ENCODE peak calls at places on chromosomes 7 and 10, in four cellular contexts. V is NT2/D1, H is HepG2, C is GM12878. K is an unnamed sample.
A peak's percentile ranks its signal among the peaks of the same experiment; 100 is the strongest.

GRCh38 chr7:137943132-137943551 is 58.7 kb downstream of the CREB3L2 start:
- DNase-seq in V (no peak), H (peak; percentile 38), C (no peak), K (no peak)

GRCh38 chr7:150412518-150413247 is 33.6 kb downstream of the ZNF775 start:
- DNase-seq in V (no peak), H (no peak), C (no peak), K (no peak)

GRCh38 chr10:124998624-124999291 is 56.8 kb downstream of the ZRANB1 start:
- DNase-seq in V (no peak), H (no peak), C (no peak), K (no peak)

GRCh38 chr10:74056081-74056818 is 58.3 kb downstream of the VCL start:
- DNase-seq in V (no peak), H (peak; percentile 65), C (peak; percentile 33), K (no peak)

GRCh38 chr7:55522268-55522902 is 49.9 kb downstream of the VOPP1 start:
- DNase-seq in V (no peak), H (no peak), C (no peak), K (no peak)

GRCh38 chr7:132450188-132450587 is 126.1 kb downstream of the PLXNA4 start:
- DNase-seq in V (no peak), H (no peak), C (no peak), K (no peak)

GRCh38 chr10:24618401-24618800 is 105.3 kb downstream of the ARHGAP21 start:
- DNase-seq in V (no peak), H (no peak), C (no peak), K (no peak)

GRCh38 chr7:55092186-55092976 is 73.6 kb downstream of the EGFR start:
- DNase-seq in V (no peak), H (no peak), C (no peak), K (no peak)

GRCh38 chr7:38321515-38321944 is 48.1 kb upstream of the TARP start:
- DNase-seq in V (no peak), H (no peak), C (no peak), K (no peak)

GRCh38 chr10:118349235-118349634 is 7.1 kb upstream of the FAM204A start:
- DNase-seq in V (no peak), H (no peak), C (no peak), K (no peak)

GRCh38 chr7:35424869-35425495 is 171.1 kb upstream of the TBX20 start:
- DNase-seq in V (peak; percentile 60), H (peak; percentile 41), C (no peak), K (peak; percentile 72)

GRCh38 chr10:31000867-31001266 is 30.8 kb downstream of the ZNF438 start:
- DNase-seq in V (no peak), H (no peak), C (no peak), K (no peak)

GRCh38 chr7:20264623-20265022 is 47.4 kb upstream of the MACC1 start:
- DNase-seq in V (no peak), H (no peak), C (no peak), K (no peak)

GRCh38 chr7:68185641-68186040 is 1189.0 kb downstream of the TYW1 start:
- DNase-seq in V (no peak), H (no peak), C (no peak), K (no peak)

GRCh38 chr7:30548762-30549344 is 44.2 kb upstream of the GGCT start:
- DNase-seq in V (peak; percentile 91), H (peak; percentile 78), C (no peak), K (peak; percentile 75)

GRCh38 chr10:97676770-97677581 is 10.1 kb downstream of the AVPI1 start:
- DNase-seq in V (no peak), H (peak; percentile 49), C (no peak), K (peak; percentile 82)

GRCh38 chr10:120514959-120515358 is 57.9 kb downstream of the PLPP4 start:
- DNase-seq in V (no peak), H (no peak), C (no peak), K (no peak)

GRCh38 chr7:157077986-157078644 is 60.6 kb upstream of the UBE3C start:
- DNase-seq in V (no peak), H (no peak), C (no peak), K (no peak)

GRCh38 chr7:157079116-157079515 is 59.6 kb upstream of the UBE3C start:
- DNase-seq in V (no peak), H (no peak), C (no peak), K (no peak)

GRCh38 chr7:157076466-157076865 is 62.3 kb upstream of the UBE3C start:
- DNase-seq in V (no peak), H (no peak), C (no peak), K (no peak)

GRCh38 chr7:157073949-157074624 is 63.6 kb upstream of the MNX1 start:
- DNase-seq in V (no peak), H (no peak), C (no peak), K (no peak)

GRCh38 chr7:157077021-157077420 is 61.7 kb upstream of the UBE3C start:
- DNase-seq in V (no peak), H (no peak), C (no peak), K (no peak)
- TF ChIP-seq SUZ12 in V (no peak), H (no peak), C (no peak), K (no peak)

DNA sequence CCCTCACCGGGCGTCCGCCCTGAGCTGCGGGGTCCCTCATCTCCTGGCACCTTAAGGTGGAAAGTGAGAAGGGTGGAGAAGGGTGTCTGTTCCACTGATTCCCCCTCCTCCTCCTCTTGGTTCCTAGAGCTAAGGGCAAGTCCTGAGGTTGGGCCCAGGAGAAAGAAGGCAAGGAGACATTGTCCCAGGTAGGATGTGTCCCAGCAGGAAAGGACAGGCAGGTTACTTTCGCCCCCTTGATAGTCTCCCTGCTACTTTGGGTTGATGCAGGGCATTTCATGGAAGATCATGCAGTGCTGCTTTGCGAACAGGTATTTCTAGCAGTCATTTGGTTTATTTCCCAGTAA is 582 bp downstream of the STEAP2 start:
- DNase-seq in V (peak; percentile 3), H (no peak), C (no peak), K (no peak)
- TF ChIP-seq SUZ12 in V (no peak), H (no peak), C (no peak), K (no peak)

GRCh38 chr10:7170626-7171322 is 240.1 kb downstream of the SFMBT2 start:
- DNase-seq in V (no peak), H (no peak), C (no peak), K (no peak)

GRCh38 chr10:7165500-7166177 is 245.2 kb downstream of the SFMBT2 start:
- DNase-seq in V (no peak), H (no peak), C (no peak), K (no peak)

GRCh38 chr10:7171825-7172224 is 239.0 kb downstream of the SFMBT2 start:
- DNase-seq in V (no peak), H (no peak), C (no peak), K (no peak)

GRCh38 chr10:7168414-7168813 is 242.4 kb downstream of the SFMBT2 start:
- DNase-seq in V (no peak), H (no peak), C (no peak), K (no peak)
- TF ChIP-seq SUZ12 in V (no peak), H (no peak), C (no peak), K (no peak)

GRCh38 chr7:111088328-111088727 is 2.6 kb upstream of the LRRN3 start:
- DNase-seq in V (no peak), H (no peak), C (no peak), K (no peak)

GRCh38 chr7:111092406-111093160 is 1.7 kb downstream of the LRRN3 start:
- DNase-seq in V (no peak), H (no peak), C (no peak), K (peak; percentile 7)

GRCh38 chr7:111091623-111092370 is 870 bp downstream of the LRRN3 start:
- DNase-seq in V (no peak), H (no peak), C (no peak), K (no peak)

GRCh38 chr7:111089822-111090426 is 1.0 kb upstream of the LRRN3 start:
- DNase-seq in V (peak; percentile 30), H (peak; percentile 40), C (no peak), K (peak; percentile 34)

DNA sequence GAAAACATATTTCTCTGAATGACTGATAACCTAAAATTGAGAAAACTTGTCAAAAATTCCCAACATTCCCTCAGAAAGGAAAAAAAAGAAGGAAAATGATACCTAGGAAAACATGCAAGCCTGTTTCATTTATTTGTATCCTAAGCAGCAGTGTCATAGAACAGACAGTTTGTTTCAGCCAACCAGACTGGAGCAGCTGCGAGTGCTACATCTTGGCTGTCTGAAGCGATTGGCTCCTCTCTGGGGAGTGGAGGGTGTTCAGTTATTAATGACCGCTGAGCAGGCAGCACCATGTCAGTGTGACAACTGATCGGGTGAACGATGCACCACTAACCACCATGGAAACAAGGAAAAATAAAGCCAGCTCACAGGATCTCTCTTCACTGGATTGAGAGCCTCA is at the start of gene LRRN3:
- DNase-seq in V (no peak), H (no peak), C (no peak), K (peak; percentile 7)
- TF ChIP-seq SUZ12 in V (no peak), H (no peak), C (no peak), K (no peak)

GRCh38 chr10:129219364-129219763 is 247.7 kb upstream of the MGMT start:
- DNase-seq in V (no peak), H (no peak), C (no peak), K (no peak)
- TF ChIP-seq SUZ12 in V (no peak), H (no peak), C (no peak), K (no peak)

GRCh38 chr10:46308666-46309450 is 22.1 kb downstream of the ANTXRL start:
- DNase-seq in V (no peak), H (no peak), C (no peak), K (no peak)

GRCh38 chr10:46310851-46311250 is 24.1 kb downstream of the ANTXRL start:
- DNase-seq in V (no peak), H (no peak), C (no peak), K (no peak)

GRCh38 chr10:46309511-46310142 is 22.8 kb downstream of the ANTXRL start:
- DNase-seq in V (no peak), H (no peak), C (no peak), K (no peak)

GRCh38 chr10:46311501-46311951 is 24.7 kb downstream of the ANTXRL start:
- DNase-seq in V (no peak), H (no peak), C (no peak), K (no peak)

DNA sequence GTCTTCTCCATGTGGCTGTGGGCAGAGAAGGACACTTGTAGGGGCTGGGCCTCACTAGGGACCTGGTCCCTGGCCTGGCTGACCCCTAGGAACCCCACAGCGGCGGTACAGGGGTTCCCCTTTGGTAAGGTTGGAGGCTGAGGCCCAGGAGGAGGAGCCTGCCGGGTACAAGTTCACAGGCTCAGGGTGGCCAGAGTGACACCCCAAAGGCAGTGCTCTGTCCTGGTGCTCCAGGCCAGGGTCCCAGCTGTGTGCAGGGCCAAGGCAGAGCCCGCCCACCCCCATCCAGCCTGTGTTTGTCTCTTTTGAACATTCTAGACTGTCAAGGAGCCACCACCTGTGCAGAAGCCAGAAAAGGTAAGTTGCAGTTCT is 23.3 kb downstream of the ANTXRL start:
- DNase-seq in V (no peak), H (no peak), C (no peak), K (no peak)
- TF ChIP-seq SUZ12 in V (no peak), H (no peak), C (no peak), K (no peak)